ENCODE peak calls at places on chromosomes 16 and 17, in five cellular contexts. E is aorta, M is left lung, J is Panc1, R is HCT116. X is an unnamed sample.

GRCh38 chr17:47810200-47810821 is 11.3 kb downstream of the OSBPL7 start:
- ATAC-seq in E (no peak), M (peak), J (peak), R (peak), X (no peak)

GRCh38 chr16:81940781-81941560 is 70.3 kb downstream of the SDR42E1 start:
- ATAC-seq in E (no peak), M (peak), J (peak), R (peak), X (no peak)

GRCh38 chr17:82889496-82890338 is 49.9 kb upstream of the ZNF750 start:
- ATAC-seq in E (no peak), M (peak), J (no peak), R (peak), X (no peak)

GRCh38 chr16:24132797-24133155 is 123.4 kb upstream of the CACNG3 start:
- ATAC-seq in E (no peak), M (no peak), J (no peak), R (no peak), X (no peak)

GRCh38 chr17:41519501-41520224 is 973 bp upstream of the KRT15 start:
- ATAC-seq in E (no peak), M (peak), J (no peak), R (no peak), X (no peak)

GRCh38 chr16:745739-746138 is 4.9 kb upstream of the CIAO3 start:
- ATAC-seq in E (no peak), M (peak), J (peak), R (peak), X (no peak)

GRCh38 chr16:85350146-85350728 is 238.0 kb upstream of the CIBAR2 start:
- ATAC-seq in E (no peak), M (no peak), J (no peak), R (no peak), X (no peak)

GRCh38 chr16:450385-450784 is 24.9 kb downstream of the RAB11FIP3 start:
- ATAC-seq in E (no peak), M (no peak), J (no peak), R (no peak), X (peak)

GRCh38 chr17:31269597-31269996 is 27.4 kb downstream of the OMG start:
- ATAC-seq in E (peak), M (peak), J (peak), R (peak), X (no peak)

GRCh38 chr16:30429678-30430427 is at the start of gene DCTPP1:
- ATAC-seq in E (peak), M (peak), J (peak), R (peak), X (peak)

GRCh38 chr16:89009343-89010209 is 32.6 kb upstream of the CBFA2T3 start:
- ATAC-seq in E (no peak), M (peak), J (no peak), R (peak), X (no peak)

GRCh38 chr16:17318200-17318599 is 152.6 kb downstream of the XYLT1 start:
- ATAC-seq in E (no peak), M (peak), J (no peak), R (no peak), X (no peak)

GRCh38 chr16:1763521-1764511 is 7.5 kb downstream of the NME3 start:
- ATAC-seq in E (no peak), M (no peak), J (peak), R (peak), X (peak)

GRCh38 chr16:13631916-13632315 is 288.0 kb upstream of the ERCC4 start:
- ATAC-seq in E (no peak), M (no peak), J (no peak), R (no peak), X (no peak)

GRCh38 chr16:77834600-77834963 is 46.2 kb downstream of the VAT1L start:
- ATAC-seq in E (no peak), M (no peak), J (no peak), R (no peak), X (no peak)

GRCh38 chr17:80667462-80668277 is 123.0 kb downstream of the RPTOR start:
- ATAC-seq in E (no peak), M (no peak), J (no peak), R (no peak), X (no peak)

GRCh38 chr17:29653995-29654714 is 31.4 kb upstream of the CORO6 start:
- ATAC-seq in E (no peak), M (no peak), J (no peak), R (no peak), X (no peak)

GRCh38 chr16:84973226-84973625 is 38.1 kb downstream of the ZDHHC7 start:
- ATAC-seq in E (no peak), M (no peak), J (no peak), R (no peak), X (no peak)

GRCh38 chr16:85751665-85752501 is 987 bp upstream of the C16orf74 start:
- ATAC-seq in E (peak), M (no peak), J (no peak), R (no peak), X (no peak)

GRCh38 chr16:50025544-50025931 is 513 bp downstream of the CNEP1R1 start:
- ATAC-seq in E (peak), M (peak), J (peak), R (peak), X (peak)

GRCh38 chr17:49874911-49875310 is 27.0 kb upstream of the TAC4 start:
- ATAC-seq in E (no peak), M (no peak), J (no peak), R (no peak), X (no peak)

GRCh38 chr16:12661656-12662172 is 142.0 kb downstream of the CPPED1 start:
- ATAC-seq in E (no peak), M (peak), J (no peak), R (no peak), X (no peak)

GRCh38 chr16:81784042-81784785 is 5.1 kb downstream of the PLCG2 start:
- ATAC-seq in E (no peak), M (peak), J (peak), R (no peak), X (peak)

GRCh38 chr17:17151055-17151454 is 55.1 kb downstream of the PLD6 start:
- ATAC-seq in E (no peak), M (no peak), J (no peak), R (no peak), X (no peak)

GRCh38 chr17:63024716-63025115 is 58.7 kb downstream of the TANC2 start:
- ATAC-seq in E (no peak), M (no peak), J (no peak), R (no peak), X (no peak)

GRCh38 chr16:69107311-69107962 is 2.0 kb downstream of the HAS3 start:
- ATAC-seq in E (peak), M (peak), J (peak), R (peak), X (no peak)

GRCh38 chr16:8537691-8538342 is 52.5 kb downstream of the TMEM114 start:
- ATAC-seq in E (no peak), M (no peak), J (no peak), R (no peak), X (no peak)

GRCh38 chr16:89906141-89907025 is 12.3 kb upstream of the MC1R start:
- ATAC-seq in E (no peak), M (no peak), J (peak), R (no peak), X (no peak)

GRCh38 chr17:76544123-76544915 is 4.5 kb downstream of the PRCD start:
- ATAC-seq in E (no peak), M (no peak), J (no peak), R (no peak), X (no peak)

GRCh38 chr17:4003131-4003500 is 38.9 kb upstream of the ATP2A3 start:
- ATAC-seq in E (no peak), M (no peak), J (no peak), R (no peak), X (no peak)

GRCh38 chr16:785563-786535 is 2.3 kb downstream of the RPUSD1 start:
- ATAC-seq in E (no peak), M (peak), J (peak), R (peak), X (no peak)

GRCh38 chr17:29444589-29444988 is 54.4 kb downstream of the TAOK1 start:
- ATAC-seq in E (peak), M (peak), J (no peak), R (no peak), X (no peak)

GRCh38 chr17:79866791-79867190 is 27.6 kb upstream of the CBX4 start:
- ATAC-seq in E (no peak), M (no peak), J (no peak), R (no peak), X (no peak)

GRCh38 chr17:39246274-39246673 is 20.5 kb upstream of the STAC2 start:
- ATAC-seq in E (no peak), M (no peak), J (no peak), R (no peak), X (no peak)